ENCODE peak calls at places on chromosomes 5 and 9, in nine cellular contexts. F is H1, U is PC-9, N is heart left ventricle, P is dorsolateral prefrontal cortex, L is heart right ventricle, Q is epithelial cell of esophagus, X is HAP-1, S is ovary. O is an unnamed sample.
A peak's percentile ranks its signal among the peaks of the same experiment; 100 is the strongest.

GRCh38 chr9:136423432-136424146 is 13.1 kb downstream of the PMPCA start:
- DNase-seq in X (no peak), S (no peak), Q (no peak), F (no peak), U (no peak), N (no peak), L (no peak), P (no peak), O (no peak)

GRCh38 chr9:82645591-82645990 is 417.4 kb downstream of the RASEF start:
- DNase-seq in X (no peak), U (no peak), F (no peak), P (no peak), L (no peak), N (no peak), Q (peak; percentile 67), S (no peak), O (no peak)

GRCh38 chr9:116395409-116396037 is 241.9 kb downstream of the PAPPA start:
- DNase-seq in L (no peak), P (no peak), U (no peak), N (no peak), F (no peak), S (no peak), X (no peak), Q (no peak), O (no peak)

GRCh38 chr9:104334549-104334948 is 169.5 kb upstream of the OR13F1 start:
- DNase-seq in F (no peak), P (no peak), X (no peak), S (no peak), L (no peak), U (no peak), N (no peak), Q (no peak), O (no peak)

GRCh38 chr5:606526-607399 is 5.4 kb upstream of the CEP72 start:
- DNase-seq in X (no peak), L (no peak), U (no peak), F (no peak), P (no peak), N (no peak), S (peak; percentile 2), Q (no peak), O (no peak)

GRCh38 chr5:147290261-147290660 is 55.4 kb downstream of the STK32A start:
- DNase-seq in N (no peak), Q (no peak), P (no peak), X (no peak), U (no peak), F (no peak), L (peak; percentile 18), S (no peak), O (no peak)

GRCh38 chr9:137757613-137758029 is 120.0 kb upstream of the CACNA1B start:
- DNase-seq in L (no peak), X (no peak), N (no peak), U (peak; percentile 47), P (no peak), Q (peak; percentile 82), F (no peak), S (no peak), O (peak; percentile 57)

GRCh38 chr5:150540615-150541396 is 32.9 kb downstream of the NDST1 start:
- DNase-seq in Q (peak; percentile 97), U (peak; percentile 63), P (no peak), L (peak; percentile 83), N (no peak), S (peak; percentile 81), F (no peak), X (no peak), O (peak; percentile 87)

GRCh38 chr5:72988769-72989168 is 32.9 kb downstream of the FCHO2 start:
- DNase-seq in F (no peak), Q (no peak), P (no peak), L (no peak), X (no peak), U (no peak), S (no peak), N (no peak), O (no peak)

GRCh38 chr9:80251778-80252177 is 680.0 kb downstream of the TLE4 start:
- DNase-seq in U (no peak), L (no peak), F (no peak), N (no peak), Q (no peak), X (no peak), S (no peak), P (no peak), O (no peak)

GRCh38 chr5:169778622-169779596 is 141.8 kb downstream of the DOCK2 start:
- DNase-seq in S (no peak), X (no peak), F (no peak), N (no peak), L (no peak), U (no peak), P (no peak), Q (no peak), O (no peak)

GRCh38 chr9:124290053-124290581 is 32.4 kb downstream of the NEK6 start:
- DNase-seq in N (peak; percentile 64), L (no peak), F (no peak), P (no peak), Q (no peak), S (no peak), X (no peak), U (no peak), O (no peak)

GRCh38 chr9:97470076-97470475 is 31.4 kb upstream of the TMOD1 start:
- DNase-seq in Q (peak; percentile 17), U (peak; percentile 9), N (no peak), F (peak; percentile 50), X (no peak), P (peak; percentile 43), S (no peak), L (no peak), O (no peak)

GRCh38 chr9:88991066-88992030 is at the start of gene S1PR3:
- DNase-seq in U (peak; percentile 76), L (peak; percentile 71), S (peak; percentile 30), F (peak; percentile 81), P (no peak), N (peak; percentile 84), Q (peak; percentile 43), X (peak; percentile 29), O (no peak)

GRCh38 chr5:168342151-168342825 is 50.8 kb downstream of the WWC1 start:
- DNase-seq in P (no peak), L (no peak), Q (no peak), S (no peak), N (no peak), F (no peak), U (no peak), X (no peak), O (no peak)

GRCh38 chr5:168898261-168898911 is 319.2 kb upstream of the PANK3 start:
- DNase-seq in Q (no peak), X (peak; percentile 93), U (no peak), F (no peak), S (no peak), P (no peak), N (no peak), L (no peak), O (no peak)

GRCh38 chr5:158364367-158364766 is 505.4 kb upstream of the CLINT1 start:
- DNase-seq in Q (peak; percentile 63), X (no peak), U (no peak), P (no peak), S (no peak), L (no peak), F (no peak), N (no peak), O (no peak)

GRCh38 chr5:88502179-88503064 is 233.8 kb upstream of the TMEM161B start:
- DNase-seq in U (no peak), Q (no peak), L (no peak), F (no peak), P (no peak), X (no peak), S (no peak), N (no peak), O (no peak)
- H3K4me3 ChIP-seq in U (no peak overlapping the region), Q (no peak overlapping the region), L (peak overlapping the region; percentile 55), F (no peak overlapping the region), P (peak overlapping the region; percentile 72), X (peak overlapping the region; percentile 16), S (peak overlapping the region; percentile 44), N (peak overlapping the region; percentile 43), O (peak overlapping the region; percentile 35)

GRCh38 chr5:176203086-176203485 is 35.1 kb upstream of the SIMC1 start:
- DNase-seq in S (no peak), N (no peak), F (no peak), Q (no peak), U (no peak), X (no peak), P (no peak), L (no peak), O (no peak)
- H3K4me3 ChIP-seq in S (no peak overlapping the region), N (no peak overlapping the region), F (no peak overlapping the region), Q (no peak overlapping the region), U (no peak overlapping the region), X (no peak overlapping the region), P (no peak overlapping the region), L (no peak overlapping the region), O (no peak overlapping the region)

GRCh38 chr5:139575313-139575646 is 14.1 kb downstream of the UBE2D2 start:
- DNase-seq in Q (no peak), S (no peak), P (no peak), F (no peak), X (no peak), U (no peak), N (no peak), L (no peak), O (no peak)
- H3K4me3 ChIP-seq in Q (no peak overlapping the region), S (no peak overlapping the region), P (no peak overlapping the region), F (no peak overlapping the region), X (no peak overlapping the region), U (no peak overlapping the region), N (no peak overlapping the region), L (no peak overlapping the region), O (no peak overlapping the region)

GRCh38 chr5:82360043-82360442 is 81.9 kb upstream of the RPS23 start:
- DNase-seq in X (no peak), U (no peak), N (no peak), S (no peak), Q (no peak), L (no peak), P (no peak), F (no peak), O (no peak)
- H3K4me3 ChIP-seq in X (no peak overlapping the region), U (no peak overlapping the region), N (no peak overlapping the region), S (no peak overlapping the region), Q (no peak overlapping the region), L (no peak overlapping the region), P (no peak overlapping the region), F (no peak overlapping the region), O (no peak overlapping the region)